ENCODE peak calls at places on chromosomes 7 and 10, in six cellular contexts. E is heart right ventricle, Z is tibial nerve, K is psoas muscle, M is upper lobe of left lung, U is ascending aorta. G is an unnamed sample.
A peak's percentile ranks its signal among the peaks of the same experiment; 100 is the strongest.

GRCh38 chr10:28410420-28411135 is 107.7 kb upstream of the MPP7 start:
- DNase-seq in E (no peak), Z (no peak), K (no peak), M (no peak), U (no peak), G (no peak)

GRCh38 chr7:95915731-95916130 is 143.4 kb downstream of the DYNC1I1 start:
- DNase-seq in E (no peak), Z (no peak), K (no peak), M (no peak), U (no peak), G (no peak)

GRCh38 chr7:42911482-42912447 is at the start of gene C7orf25:
- DNase-seq in E (peak; percentile 97), Z (peak; percentile 89), K (peak; percentile 96), M (peak; percentile 98), U (peak; percentile 97), G (peak; percentile 84)

GRCh38 chr10:28570598-28570997 is 37.7 kb downstream of the WAC start:
- DNase-seq in E (no peak), Z (no peak), K (no peak), M (no peak), U (no peak), G (no peak)

GRCh38 chr10:51524041-51524440 is 175.4 kb downstream of the CSTF2T start:
- DNase-seq in E (no peak), Z (no peak), K (no peak), M (no peak), U (no peak), G (no peak)

GRCh38 chr10:58027431-58027830 is 240.3 kb downstream of the IPMK start:
- DNase-seq in E (no peak), Z (no peak), K (no peak), M (no peak), U (no peak), G (no peak)

GRCh38 chr10:124033887-124034218 is 59.5 kb downstream of the CHST15 start:
- DNase-seq in E (peak; percentile 53), Z (no peak), K (no peak), M (no peak), U (no peak), G (no peak)

GRCh38 chr7:27150568-27151340 is 1.6 kb downstream of the HOXA3 start:
- DNase-seq in E (peak; percentile 66), Z (no peak), K (peak; percentile 84), M (peak; percentile 95), U (peak; percentile 88), G (peak; percentile 73)

GRCh38 chr10:77081411-77082010 is 556.1 kb downstream of the KCNMA1 start:
- DNase-seq in E (no peak), Z (no peak), K (no peak), M (no peak), U (no peak), G (no peak)

GRCh38 chr7:48280100-48280499 is 108.8 kb downstream of the ABCA13 start:
- DNase-seq in E (no peak), Z (no peak), K (no peak), M (no peak), U (no peak), G (peak; percentile 88)

DNA sequence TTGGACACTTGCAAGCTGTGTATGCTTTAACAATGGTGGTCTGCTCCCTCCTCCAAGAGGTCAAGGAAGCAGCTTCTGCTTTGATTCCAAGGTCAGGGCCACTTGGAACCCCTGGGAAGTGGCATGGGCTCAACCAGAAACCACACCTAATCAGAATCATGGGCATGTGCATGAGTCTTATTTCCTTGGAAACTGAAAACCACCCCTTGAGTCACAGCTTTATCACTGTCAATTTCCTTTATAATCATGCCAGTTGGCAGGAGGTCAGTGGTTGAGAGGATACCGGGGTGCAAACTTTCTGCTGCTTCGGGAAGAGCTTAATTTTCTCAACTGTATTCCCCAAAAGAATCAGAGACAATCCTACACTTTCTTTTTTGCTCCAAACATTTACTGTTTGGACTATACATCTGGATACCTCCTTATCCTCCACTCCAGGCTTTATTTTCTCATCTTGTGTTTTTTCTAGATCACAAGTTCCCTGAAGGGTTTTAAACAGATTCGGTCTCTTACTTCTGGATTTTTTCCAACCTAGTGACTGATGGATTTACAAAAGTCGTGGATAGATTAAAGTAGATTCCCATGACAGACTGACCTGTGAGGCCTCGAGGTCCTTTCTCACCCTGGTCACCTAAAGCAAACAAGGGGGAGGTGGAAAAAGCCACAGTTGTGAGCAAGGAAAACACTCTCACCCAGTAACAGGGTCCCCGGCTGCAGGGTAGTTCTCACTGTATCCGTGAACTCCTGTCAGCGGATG is 36.0 kb downstream of the COL17A1 start:
- DNase-seq in E (no peak), Z (no peak), K (no peak), M (no peak), U (peak; percentile 42), G (no peak)
- H3K27ac ChIP-seq in E (no peak overlapping the region), Z (no peak overlapping the region), K (no peak overlapping the region), M (no peak overlapping the region), U (no peak overlapping the region), G (peak overlapping the region; percentile 44)

GRCh38 chr10:14507721-14508120 is 177.0 kb upstream of the FRMD4A start:
- DNase-seq in E (no peak), Z (no peak), K (no peak), M (no peak), U (no peak), G (no peak)

GRCh38 chr10:14508725-14509124 is 178.0 kb upstream of the FRMD4A start:
- DNase-seq in E (no peak), Z (peak; percentile 56), K (peak; percentile 68), M (no peak), U (peak; percentile 75), G (no peak)

GRCh38 chr10:14502451-14502850 is 171.7 kb upstream of the FRMD4A start:
- DNase-seq in E (no peak), Z (no peak), K (no peak), M (no peak), U (no peak), G (no peak)

GRCh38 chr10:14510346-14510745 is 179.6 kb upstream of the FRMD4A start:
- DNase-seq in E (no peak), Z (no peak), K (no peak), M (no peak), U (no peak), G (no peak)

DNA sequence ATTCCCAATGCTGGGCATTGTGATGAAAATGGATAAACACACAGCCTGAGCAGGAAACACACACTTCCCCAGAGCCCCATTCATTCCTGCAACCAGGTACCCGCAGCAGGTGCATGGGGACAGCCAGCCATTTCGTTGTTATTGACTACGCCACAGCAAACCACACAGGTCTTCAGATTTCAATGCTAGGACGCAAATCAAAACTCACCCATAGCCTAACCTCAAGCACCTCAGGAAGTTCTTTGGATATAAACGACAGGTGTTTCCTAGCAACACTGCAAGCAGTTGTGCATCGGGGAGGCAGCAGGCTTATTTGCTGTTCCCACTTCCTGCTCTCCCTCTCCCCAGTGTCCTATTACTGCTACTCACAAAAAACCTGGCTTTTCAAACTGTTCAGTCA is 176.4 kb upstream of the FRMD4A start:
- DNase-seq in E (no peak), Z (no peak), K (no peak), M (no peak), U (no peak), G (no peak)
- H3K27ac ChIP-seq in E (no peak overlapping the region), Z (no peak overlapping the region), K (no peak overlapping the region), M (no peak overlapping the region), U (no peak overlapping the region), G (no peak overlapping the region)

GRCh38 chr7:80659120-80660055 is 20.9 kb downstream of the CD36 start:
- DNase-seq in E (no peak), Z (no peak), K (no peak), M (no peak), U (no peak), G (peak; percentile 29)
- H3K27ac ChIP-seq in E (peak overlapping the region; percentile 50), Z (no peak overlapping the region), K (peak overlapping the region; percentile 43), M (no peak overlapping the region), U (no peak overlapping the region), G (no peak overlapping the region)

DNA sequence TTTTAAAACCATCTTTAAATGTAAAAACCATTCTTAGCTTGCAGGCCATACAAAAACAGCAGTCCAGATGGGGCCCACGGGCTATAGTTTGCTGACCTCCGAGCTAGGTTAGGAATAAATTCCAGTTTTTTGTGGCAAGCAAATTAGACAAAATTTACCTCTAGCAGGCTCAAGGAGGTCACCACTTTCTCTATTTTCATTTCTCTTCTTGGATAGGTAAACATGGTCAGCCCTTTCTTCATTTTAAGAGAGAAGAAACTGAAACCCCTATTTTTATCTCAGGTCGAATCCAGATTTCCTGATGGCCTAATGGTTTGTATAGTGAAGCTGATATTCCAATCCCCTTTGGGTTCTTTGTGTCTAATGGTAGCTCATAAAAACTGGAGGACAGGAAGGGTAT is 10.7 kb downstream of the IKZF5 start:
- DNase-seq in E (no peak), Z (no peak), K (no peak), M (no peak), U (no peak), G (no peak)
- H3K27ac ChIP-seq in E (no peak overlapping the region), Z (no peak overlapping the region), K (no peak overlapping the region), M (no peak overlapping the region), U (no peak overlapping the region), G (no peak overlapping the region)

DNA sequence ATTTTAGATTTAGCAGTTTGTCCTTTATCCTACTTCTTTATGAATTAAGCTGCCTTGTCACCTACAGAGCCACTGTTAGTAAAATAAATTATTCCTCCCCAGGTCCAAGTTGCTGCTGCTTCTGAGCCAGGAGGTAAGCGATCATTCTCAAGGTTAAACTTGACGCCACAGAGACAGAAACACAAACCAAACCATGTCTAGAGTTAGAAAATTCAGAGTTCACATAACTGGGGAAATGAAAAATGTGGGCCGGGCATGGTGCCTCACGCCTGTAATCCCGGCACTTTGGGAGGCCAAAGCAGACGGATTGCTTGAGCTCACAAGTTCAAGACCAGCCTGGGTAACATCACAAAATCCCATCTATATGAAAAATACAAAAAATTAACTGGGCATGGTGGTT is 55.1 kb upstream of the TM9SF3 start:
- DNase-seq in E (no peak), Z (no peak), K (no peak), M (no peak), U (no peak), G (no peak)
- H3K27ac ChIP-seq in E (no peak overlapping the region), Z (no peak overlapping the region), K (no peak overlapping the region), M (no peak overlapping the region), U (no peak overlapping the region), G (no peak overlapping the region)

GRCh38 chr7:132251327-132251659 is 325.0 kb downstream of the PLXNA4 start:
- DNase-seq in E (peak; percentile 79), Z (peak; percentile 23), K (peak; percentile 62), M (peak; percentile 60), U (peak; percentile 82), G (no peak)
- H3K27ac ChIP-seq in E (no peak overlapping the region), Z (no peak overlapping the region), K (no peak overlapping the region), M (no peak overlapping the region), U (no peak overlapping the region), G (no peak overlapping the region)

GRCh38 chr10:14534152-14534551 is 203.4 kb upstream of the FRMD4A start:
- DNase-seq in E (no peak), Z (no peak), K (no peak), M (no peak), U (no peak), G (no peak)
- H3K27ac ChIP-seq in E (no peak overlapping the region), Z (no peak overlapping the region), K (no peak overlapping the region), M (no peak overlapping the region), U (no peak overlapping the region), G (no peak overlapping the region)

DNA sequence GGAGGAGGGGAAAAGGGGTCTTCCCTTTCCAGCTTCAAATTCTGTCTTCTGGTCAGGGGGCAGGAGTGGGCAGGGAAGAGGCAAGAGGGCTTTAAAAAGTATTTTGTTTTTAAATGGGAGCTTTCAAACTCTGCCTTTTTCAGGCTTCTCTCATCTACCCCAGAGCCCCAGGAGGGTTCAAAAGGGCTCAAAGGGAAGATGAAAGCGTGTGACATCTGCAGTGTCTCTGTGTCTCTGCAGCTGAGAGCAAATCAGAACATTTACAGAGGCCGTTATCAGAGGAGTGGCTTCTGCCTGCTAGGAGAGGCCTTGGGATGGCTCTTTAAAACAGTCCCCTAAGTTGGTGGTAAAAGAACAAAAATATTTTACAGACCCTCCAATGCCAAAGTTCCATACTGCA is 30.3 kb downstream of the TRIM8 start:
- DNase-seq in E (no peak), Z (no peak), K (no peak), M (no peak), U (no peak), G (no peak)
- H3K27ac ChIP-seq in E (peak overlapping the region; percentile 84), Z (peak overlapping the region; percentile 55), K (peak overlapping the region; percentile 50), M (peak overlapping the region; percentile 85), U (peak overlapping the region; percentile 77), G (no peak overlapping the region)

GRCh38 chr7:16961650-16962049 is 79.9 kb upstream of the AGR3 start:
- DNase-seq in E (no peak), Z (no peak), K (no peak), M (no peak), U (no peak), G (no peak)
- H3K27ac ChIP-seq in E (no peak overlapping the region), Z (no peak overlapping the region), K (no peak overlapping the region), M (no peak overlapping the region), U (peak overlapping the region; percentile 45), G (no peak overlapping the region)

G was measured in foreskin keratinocyte.